ENCODE peak calls at places on chromosomes 1 and 21, in eight cellular contexts. One of them, this sample, is unnamed.

GRCh38 chr1:70220015-70220414 is 1.2 kb upstream of the SRSF11 start:
- DNase-seq in mesendoderm: no peak
- DNase-seq in naive B cell: no peak
- DNase-seq in NCI-H748 treated with DMSO at 0.1 percent for 48 hours: no peak
- DNase-seq in fibroblast of mammary gland: no peak
- DNase-seq in iPS DF 6.9: no peak
- DNase-seq in ovary: no peak
- DNase-seq in Peyer's patch: no peak
- DNase-seq in this sample: no peak

GRCh38 chr1:173175514-173176146 is 31.5 kb downstream of the TNFSF4 start:
- DNase-seq in Peyer's patch: no peak
- DNase-seq in ovary: no peak
- DNase-seq in iPS DF 6.9: no peak
- DNase-seq in naive B cell: peak
- DNase-seq in fibroblast of mammary gland: peak
- DNase-seq in NCI-H748 treated with DMSO at 0.1 percent for 48 hours: no peak
- DNase-seq in mesendoderm: no peak
- DNase-seq in this sample: no peak

GRCh38 chr1:85850238-85850637 is 142.0 kb upstream of the ZNHIT6 start:
- DNase-seq in naive B cell: no peak
- DNase-seq in fibroblast of mammary gland: peak
- DNase-seq in ovary: no peak
- DNase-seq in iPS DF 6.9: no peak
- DNase-seq in NCI-H748 treated with DMSO at 0.1 percent for 48 hours: no peak
- DNase-seq in Peyer's patch: no peak
- DNase-seq in mesendoderm: peak
- DNase-seq in this sample: no peak

GRCh38 chr1:203281851-203282661 is 23.3 kb upstream of the BTG2 start:
- DNase-seq in naive B cell: no peak
- DNase-seq in ovary: no peak
- DNase-seq in iPS DF 6.9: no peak
- DNase-seq in fibroblast of mammary gland: no peak
- DNase-seq in NCI-H748 treated with DMSO at 0.1 percent for 48 hours: no peak
- DNase-seq in mesendoderm: no peak
- DNase-seq in Peyer's patch: no peak
- DNase-seq in this sample: no peak

GRCh38 chr1:169163059-169163458 is 56.6 kb downstream of the ATP1B1 start:
- DNase-seq in naive B cell: no peak
- DNase-seq in ovary: no peak
- DNase-seq in Peyer's patch: no peak
- DNase-seq in mesendoderm: no peak
- DNase-seq in NCI-H748 treated with DMSO at 0.1 percent for 48 hours: no peak
- DNase-seq in iPS DF 6.9: no peak
- DNase-seq in fibroblast of mammary gland: peak
- DNase-seq in this sample: peak

GRCh38 chr1:58457023-58457635 is 89.4 kb downstream of the OMA1 start:
- DNase-seq in fibroblast of mammary gland: no peak
- DNase-seq in NCI-H748 treated with DMSO at 0.1 percent for 48 hours: no peak
- DNase-seq in naive B cell: no peak
- DNase-seq in Peyer's patch: no peak
- DNase-seq in mesendoderm: no peak
- DNase-seq in iPS DF 6.9: no peak
- DNase-seq in ovary: no peak
- DNase-seq in this sample: no peak

GRCh38 chr1:211639500-211640361 is 35.7 kb downstream of the NEK2 start:
- DNase-seq in iPS DF 6.9: no peak
- DNase-seq in ovary: no peak
- DNase-seq in Peyer's patch: no peak
- DNase-seq in NCI-H748 treated with DMSO at 0.1 percent for 48 hours: no peak
- DNase-seq in fibroblast of mammary gland: peak
- DNase-seq in mesendoderm: no peak
- DNase-seq in naive B cell: no peak
- DNase-seq in this sample: no peak

GRCh38 chr1:193919827-193920226 is 733.4 kb upstream of the B3GALT2 start:
- DNase-seq in mesendoderm: peak
- DNase-seq in iPS DF 6.9: no peak
- DNase-seq in naive B cell: no peak
- DNase-seq in Peyer's patch: no peak
- DNase-seq in NCI-H748 treated with DMSO at 0.1 percent for 48 hours: no peak
- DNase-seq in fibroblast of mammary gland: no peak
- DNase-seq in ovary: no peak
- DNase-seq in this sample: no peak

GRCh38 chr1:225428879-225429455 is 1.1 kb upstream of the LBR start:
- DNase-seq in naive B cell: no peak
- DNase-seq in mesendoderm: no peak
- DNase-seq in ovary: no peak
- DNase-seq in fibroblast of mammary gland: no peak
- DNase-seq in NCI-H748 treated with DMSO at 0.1 percent for 48 hours: no peak
- DNase-seq in Peyer's patch: no peak
- DNase-seq in iPS DF 6.9: no peak
- DNase-seq in this sample: no peak

GRCh38 chr1:79497193-79497773 is 490.8 kb upstream of the ADGRL4 start:
- DNase-seq in ovary: no peak
- DNase-seq in naive B cell: no peak
- DNase-seq in Peyer's patch: no peak
- DNase-seq in iPS DF 6.9: no peak
- DNase-seq in fibroblast of mammary gland: peak
- DNase-seq in mesendoderm: peak
- DNase-seq in NCI-H748 treated with DMSO at 0.1 percent for 48 hours: peak
- DNase-seq in this sample: no peak

GRCh38 chr21:32377506-32377905 is 15.3 kb downstream of the URB1 start:
- DNase-seq in fibroblast of mammary gland: no peak
- DNase-seq in mesendoderm: no peak
- DNase-seq in Peyer's patch: no peak
- DNase-seq in iPS DF 6.9: no peak
- DNase-seq in ovary: no peak
- DNase-seq in NCI-H748 treated with DMSO at 0.1 percent for 48 hours: no peak
- DNase-seq in naive B cell: no peak
- DNase-seq in this sample: no peak

GRCh38 chr1:37089750-37090149 is 55.4 kb upstream of the GRIK3 start:
- DNase-seq in Peyer's patch: no peak
- DNase-seq in naive B cell: no peak
- DNase-seq in NCI-H748 treated with DMSO at 0.1 percent for 48 hours: no peak
- DNase-seq in mesendoderm: no peak
- DNase-seq in iPS DF 6.9: no peak
- DNase-seq in ovary: no peak
- DNase-seq in fibroblast of mammary gland: no peak
- DNase-seq in this sample: no peak

GRCh38 chr1:53517109-53517508 is 57.9 kb downstream of the DMRTB1 start:
- DNase-seq in mesendoderm: no peak
- DNase-seq in fibroblast of mammary gland: no peak
- DNase-seq in naive B cell: no peak
- DNase-seq in ovary: no peak
- DNase-seq in Peyer's patch: no peak
- DNase-seq in iPS DF 6.9: no peak
- DNase-seq in NCI-H748 treated with DMSO at 0.1 percent for 48 hours: no peak
- DNase-seq in this sample: no peak

GRCh38 chr1:117093091-117093534 is 28.4 kb downstream of the TRIM45 start:
- DNase-seq in mesendoderm: peak
- DNase-seq in NCI-H748 treated with DMSO at 0.1 percent for 48 hours: no peak
- DNase-seq in Peyer's patch: no peak
- DNase-seq in iPS DF 6.9: no peak
- DNase-seq in naive B cell: no peak
- DNase-seq in fibroblast of mammary gland: peak
- DNase-seq in ovary: peak
- DNase-seq in this sample: no peak

GRCh38 chr21:44440241-44441040 is 14.9 kb upstream of the LRRC3 start:
- DNase-seq in naive B cell: no peak
- DNase-seq in Peyer's patch: peak
- DNase-seq in mesendoderm: no peak
- DNase-seq in NCI-H748 treated with DMSO at 0.1 percent for 48 hours: no peak
- DNase-seq in fibroblast of mammary gland: no peak
- DNase-seq in iPS DF 6.9: no peak
- DNase-seq in ovary: no peak
- DNase-seq in this sample: no peak

GRCh38 chr1:17148950-17149608 is 29.8 kb upstream of the PADI2 start:
- DNase-seq in fibroblast of mammary gland: no peak
- DNase-seq in iPS DF 6.9: no peak
- DNase-seq in NCI-H748 treated with DMSO at 0.1 percent for 48 hours: no peak
- DNase-seq in Peyer's patch: no peak
- DNase-seq in ovary: no peak
- DNase-seq in naive B cell: no peak
- DNase-seq in mesendoderm: no peak
- DNase-seq in this sample: no peak

GRCh38 chr1:201038537-201038936 is 15.0 kb upstream of the KIF21B start:
- DNase-seq in NCI-H748 treated with DMSO at 0.1 percent for 48 hours: no peak
- DNase-seq in mesendoderm: no peak
- DNase-seq in Peyer's patch: no peak
- DNase-seq in fibroblast of mammary gland: no peak
- DNase-seq in ovary: no peak
- DNase-seq in naive B cell: no peak
- DNase-seq in iPS DF 6.9: no peak
- DNase-seq in this sample: no peak

GRCh38 chr1:155973723-155974122 is 4.6 kb downstream of the ARHGEF2 start:
- DNase-seq in mesendoderm: no peak
- DNase-seq in Peyer's patch: no peak
- DNase-seq in fibroblast of mammary gland: no peak
- DNase-seq in naive B cell: no peak
- DNase-seq in NCI-H748 treated with DMSO at 0.1 percent for 48 hours: no peak
- DNase-seq in iPS DF 6.9: no peak
- DNase-seq in ovary: no peak
- DNase-seq in this sample: no peak

GRCh38 chr1:201023517-201023902 is at the start of gene KIF21B:
- DNase-seq in ovary: peak
- DNase-seq in Peyer's patch: peak
- DNase-seq in mesendoderm: peak
- DNase-seq in iPS DF 6.9: no peak
- DNase-seq in naive B cell: peak
- DNase-seq in fibroblast of mammary gland: peak
- DNase-seq in NCI-H748 treated with DMSO at 0.1 percent for 48 hours: peak
- DNase-seq in this sample: peak

GRCh38 chr1:227490478-227490877 is 72.9 kb upstream of the ZNF678 start:
- DNase-seq in Peyer's patch: no peak
- DNase-seq in fibroblast of mammary gland: no peak
- DNase-seq in NCI-H748 treated with DMSO at 0.1 percent for 48 hours: no peak
- DNase-seq in ovary: no peak
- DNase-seq in mesendoderm: no peak
- DNase-seq in naive B cell: no peak
- DNase-seq in iPS DF 6.9: no peak
- DNase-seq in this sample: no peak

GRCh38 chr1:61420243-61420642 is 304.7 kb downstream of the TM2D1 start:
- DNase-seq in mesendoderm: no peak
- DNase-seq in naive B cell: no peak
- DNase-seq in fibroblast of mammary gland: no peak
- DNase-seq in iPS DF 6.9: no peak
- DNase-seq in Peyer's patch: no peak
- DNase-seq in NCI-H748 treated with DMSO at 0.1 percent for 48 hours: no peak
- DNase-seq in ovary: no peak
- DNase-seq in this sample: no peak

GRCh38 chr21:29017639-29018237 is 1.4 kb downstream of the RWDD2B start:
- DNase-seq in naive B cell: no peak
- DNase-seq in mesendoderm: no peak
- DNase-seq in NCI-H748 treated with DMSO at 0.1 percent for 48 hours: no peak
- DNase-seq in Peyer's patch: no peak
- DNase-seq in iPS DF 6.9: no peak
- DNase-seq in ovary: no peak
- DNase-seq in fibroblast of mammary gland: no peak
- DNase-seq in this sample: no peak

GRCh38 chr1:91591175-91591968 is 90.7 kb downstream of the CDC7 start:
- DNase-seq in naive B cell: no peak
- DNase-seq in fibroblast of mammary gland: no peak
- DNase-seq in mesendoderm: no peak
- DNase-seq in iPS DF 6.9: no peak
- DNase-seq in ovary: no peak
- DNase-seq in NCI-H748 treated with DMSO at 0.1 percent for 48 hours: no peak
- DNase-seq in Peyer's patch: no peak
- DNase-seq in this sample: no peak

This sample was measured in GM06990.